ENCODE peak calls at places on chromosomes 3 and 15, in four cellular contexts. M is endothelial cell of umbilical vein, Z is GM12878, G is GM23248. A is an unnamed sample.

GRCh38 chr15:96337354-96337990 is 7.0 kb downstream of the NR2F2 start:
- DNase-seq in M (peak), Z (no peak), G (peak), A (no peak)

GRCh38 chr3:66390013-66390412 is 110.8 kb downstream of the LRIG1 start:
- DNase-seq in M (no peak), Z (peak), G (no peak), A (peak)

GRCh38 chr3:186365202-186365974 is 3.4 kb upstream of the DGKG start:
- DNase-seq in M (no peak), Z (no peak), G (peak), A (no peak)

GRCh38 chr3:47512416-47513124 is 942 bp downstream of the ELP6 start:
- DNase-seq in M (peak), Z (no peak), G (peak), A (peak)

GRCh38 chr3:155745795-155746550 is 1.1 kb upstream of the PLCH1 start:
- DNase-seq in M (peak), Z (no peak), G (peak), A (no peak)

GRCh38 chr3:41234823-41235722 is 35.8 kb downstream of the CTNNB1 start:
- DNase-seq in M (no peak), Z (no peak), G (peak), A (no peak)

GRCh38 chr15:33789141-33789540 is 179.2 kb upstream of the CHRM5 start:
- DNase-seq in M (no peak), Z (no peak), G (peak), A (no peak)

GRCh38 chr15:76071816-76072215 is 12.0 kb downstream of the TMEM266 start:
- DNase-seq in M (no peak), Z (no peak), G (no peak), A (no peak)

GRCh38 chr15:59570364-59570763 is 41.2 kb upstream of the GCNT3 start:
- DNase-seq in M (no peak), Z (no peak), G (peak), A (no peak)

GRCh38 chr3:110027446-110027845 is 690.1 kb upstream of the DPPA4 start:
- DNase-seq in M (no peak), Z (no peak), G (peak), A (no peak)

GRCh38 chr15:71889385-71889784 is 79.0 kb downstream of the NR2E3 start:
- DNase-seq in M (no peak), Z (no peak), G (no peak), A (no peak)

GRCh38 chr15:82178061-82178460 is 84.5 kb downstream of the EFL1 start:
- DNase-seq in M (no peak), Z (no peak), G (peak), A (no peak)

GRCh38 chr15:86850939-86851338 is 771.3 kb downstream of the AGBL1 start:
- DNase-seq in M (no peak), Z (no peak), G (no peak), A (no peak)
- H3K4me3 ChIP-seq in M (no peak), Z (no peak), G (no peak), A (no peak)

GRCh38 chr3:56926513-56927282 is 124.9 kb upstream of the ARHGEF3 start:
- DNase-seq in M (peak), Z (no peak), G (peak), A (no peak)

GRCh38 chr3:56921573-56922571 is 120.1 kb upstream of the ARHGEF3 start:
- DNase-seq in M (peak), Z (no peak), G (peak), A (peak)

GRCh38 chr3:56919137-56919796 is 117.5 kb upstream of the ARHGEF3 start:
- DNase-seq in M (no peak), Z (no peak), G (no peak), A (no peak)

GRCh38 chr3:56919797-56920195 is 118.0 kb upstream of the ARHGEF3 start:
- DNase-seq in M (no peak), Z (no peak), G (no peak), A (no peak)

GRCh38 chr3:56923546-56924224 is 121.9 kb upstream of the ARHGEF3 start:
- DNase-seq in M (peak), Z (no peak), G (peak), A (no peak)
- TF ChIP-seq EZH2 in M (no peak), Z (no peak), G (no peak), A (no peak)

GRCh38 chr15:101489236-101489632 is 273 bp downstream of the PCSK6 start:
- DNase-seq in M (no peak), Z (no peak), G (peak), A (no peak)

GRCh38 chr15:101489633-101490407 is at the start of gene PCSK6:
- DNase-seq in M (no peak), Z (no peak), G (peak), A (no peak)

GRCh38 chr15:101490408-101490891 is 943 bp upstream of the PCSK6 start:
- DNase-seq in M (no peak), Z (no peak), G (no peak), A (no peak)

GRCh38 chr15:101488300-101489164 is 975 bp downstream of the PCSK6 start:
- DNase-seq in M (no peak), Z (no peak), G (no peak), A (no peak)

DNA sequence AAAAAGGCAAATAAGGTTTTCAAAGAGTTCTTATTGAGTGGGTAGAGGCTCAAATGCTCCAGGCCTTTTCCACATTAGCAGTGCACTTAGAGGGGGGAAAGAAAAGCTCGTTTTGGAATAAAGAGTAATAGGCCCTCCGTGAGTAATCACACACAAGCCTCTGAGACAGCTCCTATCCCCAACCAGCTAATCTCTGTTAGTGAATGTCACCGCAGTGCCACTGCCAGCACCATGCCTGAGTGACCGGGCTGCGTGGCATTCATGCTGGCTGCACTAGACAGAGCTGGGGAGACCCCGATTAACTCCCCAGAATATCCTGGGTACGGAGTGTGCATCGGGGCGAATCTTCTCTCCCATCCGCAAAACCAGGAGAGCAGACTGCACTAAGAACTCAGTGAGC is 2.4 kb downstream of the PCSK6 start:
- DNase-seq in M (no peak), Z (no peak), G (no peak), A (no peak)
- H3K4me3 ChIP-seq in M (no peak), Z (no peak), G (no peak), A (no peak)

GRCh38 chr3:120092444-120092843 is 1.8 kb downstream of the GSK3B start:
- DNase-seq in M (peak), Z (no peak), G (no peak), A (no peak)

GRCh38 chr3:120093923-120094775 is at the start of gene GSK3B:
- DNase-seq in M (peak), Z (no peak), G (peak), A (peak)

GRCh38 chr3:120095226-120096165 is 1.2 kb upstream of the GSK3B start:
- DNase-seq in M (peak), Z (peak), G (peak), A (peak)

GRCh38 chr3:120093119-120093922 is 926 bp downstream of the GSK3B start:
- DNase-seq in M (peak), Z (no peak), G (peak), A (no peak)

GRCh38 chr3:120094776-120095225 is 554 bp upstream of the GSK3B start:
- DNase-seq in M (peak), Z (peak), G (peak), A (peak)
- TF ChIP-seq EZH2 in M (peak), Z (no peak), G (no peak), A (no peak)

GRCh38 chr3:165839296-165840076 is 2.3 kb upstream of the BCHE start:
- DNase-seq in M (no peak), Z (no peak), G (no peak), A (no peak)

GRCh38 chr3:165835431-165835830 is 1.8 kb downstream of the BCHE start:
- DNase-seq in M (no peak), Z (no peak), G (no peak), A (no peak)

GRCh38 chr3:165837801-165838200 is 578 bp upstream of the BCHE start:
- DNase-seq in M (no peak), Z (no peak), G (no peak), A (no peak)

GRCh38 chr3:165837058-165837525 is at the start of gene BCHE:
- DNase-seq in M (peak), Z (no peak), G (no peak), A (no peak)
- H3K4me3 ChIP-seq in M (peak), Z (no peak), G (no peak), A (no peak)

GRCh38 chr3:37764586-37764985 is 97.1 kb upstream of the CTDSPL start:
- DNase-seq in M (no peak), Z (no peak), G (no peak), A (no peak)

GRCh38 chr3:37766220-37766605 is 95.5 kb upstream of the CTDSPL start:
- DNase-seq in M (no peak), Z (no peak), G (no peak), A (peak)

GRCh38 chr3:37763338-37763737 is 98.3 kb upstream of the CTDSPL start:
- DNase-seq in M (no peak), Z (no peak), G (no peak), A (no peak)

GRCh38 chr3:37766797-37767776 is 94.6 kb upstream of the CTDSPL start:
- DNase-seq in M (no peak), Z (no peak), G (no peak), A (peak)

GRCh38 chr3:37765591-37766219 is 96.0 kb upstream of the CTDSPL start:
- DNase-seq in M (no peak), Z (no peak), G (no peak), A (no peak)
- TF ChIP-seq EZH2 in M (no peak), Z (no peak), G (no peak), A (no peak)

GRCh38 chr3:194315088-194315964 is 35.8 kb downstream of the CPN2 start:
- DNase-seq in M (peak), Z (peak), G (peak), A (peak)

GRCh38 chr3:194316918-194317317 is 34.2 kb downstream of the CPN2 start:
- DNase-seq in M (no peak), Z (no peak), G (no peak), A (no peak)

GRCh38 chr3:194314669-194315068 is 36.5 kb downstream of the CPN2 start:
- DNase-seq in M (no peak), Z (no peak), G (no peak), A (no peak)

GRCh38 chr3:194313642-194314430 is 37.3 kb downstream of the CPN2 start:
- DNase-seq in M (no peak), Z (no peak), G (peak), A (no peak)

DNA sequence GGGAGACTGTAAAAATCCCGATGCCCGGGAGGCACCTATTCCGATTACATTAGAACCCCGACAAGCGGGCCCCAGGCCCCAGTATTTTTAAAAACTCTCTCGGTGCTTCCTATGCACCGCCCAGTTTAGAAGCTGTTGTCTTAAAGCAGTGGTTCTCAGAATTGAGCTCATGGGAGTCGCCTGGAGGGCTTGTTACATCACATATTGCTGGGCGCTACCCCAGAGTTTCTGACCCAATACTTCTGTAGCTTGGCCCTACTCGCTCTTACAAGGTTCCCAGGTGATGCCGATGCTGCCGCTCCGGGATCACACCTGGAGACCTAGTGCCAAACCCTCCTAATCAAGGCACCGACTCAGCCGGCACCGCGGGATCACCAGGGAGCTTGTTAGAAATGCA is 35.2 kb downstream of the CPN2 start:
- DNase-seq in M (no peak), Z (no peak), G (peak), A (no peak)
- H3K4me3 ChIP-seq in M (no peak), Z (no peak), G (peak), A (peak)